ENCODE peak calls at places on chromosome 10, in eight cellular contexts. Q, U, O, W, T, M, I and J are unnamed samples.

GRCh38 chr10:69636626-69637550 is 6.8 kb downstream of the FAM241B start:
- DNase-seq in Q (no peak), U (no peak), O (no peak), W (no peak), T (peak), M (no peak), I (peak), J (no peak)

GRCh38 chr10:70918851-70919530 is 30.6 kb upstream of the PCBD1 start:
- DNase-seq in Q (no peak), U (no peak), O (no peak), W (no peak), T (no peak), M (no peak), I (peak), J (no peak)

GRCh38 chr10:125734823-125735222 is 15.3 kb downstream of the EDRF1 start:
- DNase-seq in Q (no peak), U (no peak), O (no peak), W (no peak), T (no peak), M (no peak), I (no peak), J (no peak)

GRCh38 chr10:100568937-100569336 is 33.2 kb downstream of the HIF1AN start:
- DNase-seq in Q (no peak), U (no peak), O (no peak), W (no peak), T (no peak), M (no peak), I (no peak), J (peak)

GRCh38 chr10:43338117-43338516 is 33.3 kb upstream of the FXYD4 start:
- DNase-seq in Q (no peak), U (no peak), O (no peak), W (no peak), T (no peak), M (no peak), I (no peak), J (no peak)

GRCh38 chr10:71082930-71083329 is 129.4 kb upstream of the UNC5B start:
- DNase-seq in Q (no peak), U (no peak), O (no peak), W (no peak), T (no peak), M (no peak), I (no peak), J (no peak)

GRCh38 chr10:31866118-31866670 is 62.4 kb downstream of the ARHGAP12 start:
- DNase-seq in Q (no peak), U (no peak), O (no peak), W (no peak), T (no peak), M (no peak), I (peak), J (no peak)

GRCh38 chr10:57898231-57898630 is 369.5 kb downstream of the IPMK start:
- DNase-seq in Q (no peak), U (no peak), O (no peak), W (no peak), T (peak), M (no peak), I (peak), J (no peak)

GRCh38 chr10:99775850-99776249 is 6.6 kb upstream of the ABCC2 start:
- DNase-seq in Q (no peak), U (peak), O (no peak), W (no peak), T (no peak), M (no peak), I (no peak), J (no peak)

GRCh38 chr10:36591436-36591835 is 534.0 kb upstream of the ANKRD30A start:
- DNase-seq in Q (no peak), U (no peak), O (no peak), W (no peak), T (no peak), M (no peak), I (no peak), J (no peak)

GRCh38 chr10:102919237-102919959 is 1.3 kb downstream of the CNNM2 start:
- DNase-seq in Q (peak), U (no peak), O (peak), W (no peak), T (no peak), M (peak), I (peak), J (peak)

GRCh38 chr10:101464518-101465085 is 110.6 kb downstream of the BTRC start:
- DNase-seq in Q (no peak), U (no peak), O (no peak), W (no peak), T (no peak), M (no peak), I (no peak), J (no peak)

GRCh38 chr10:27663611-27664010 is 82.0 kb downstream of the MKX start:
- DNase-seq in Q (no peak), U (no peak), O (no peak), W (no peak), T (no peak), M (no peak), I (no peak), J (no peak)

GRCh38 chr10:50260791-50261281 is 9.5 kb upstream of the ASAH2 start:
- DNase-seq in Q (no peak), U (no peak), O (no peak), W (no peak), T (no peak), M (no peak), I (no peak), J (no peak)

GRCh38 chr10:118500477-118501104 is 94.9 kb downstream of the PRLHR start:
- DNase-seq in Q (no peak), U (no peak), O (no peak), W (no peak), T (no peak), M (no peak), I (peak), J (no peak)

GRCh38 chr10:132519382-132520146 is 18.0 kb upstream of the INPP5A start:
- DNase-seq in Q (no peak), U (no peak), O (peak), W (no peak), T (peak), M (no peak), I (no peak), J (peak)